ENCODE peak calls at places on chromosomes 6 and 20, in nine cellular contexts. M, H, X, S, J, T, I, E and Y are unnamed samples.

GRCh38 chr6:64483956-64484499 is 848.4 kb downstream of the PHF3 start:
- DNase-seq in M (no peak), H (no peak), X (no peak), S (no peak), J (no peak), T (no peak), I (no peak), E (no peak), Y (no peak)

GRCh38 chr6:72580281-72580940 is 41.5 kb upstream of the KCNQ5 start:
- DNase-seq in M (peak; percentile 8), H (peak; percentile 77), X (peak; percentile 77), S (no peak), J (peak; percentile 62), T (no peak), I (no peak), E (peak; percentile 68), Y (no peak)

GRCh38 chr6:70700922-70701876 is 33.5 kb downstream of the SMAP1 start:
- DNase-seq in M (no peak), H (no peak), X (no peak), S (no peak), J (no peak), T (no peak), I (peak; percentile 74), E (no peak), Y (no peak)

GRCh38 chr6:33029297-33030184 is 20.1 kb upstream of the HLA-DOA start:
- DNase-seq in M (no peak), H (peak; percentile 86), X (no peak), S (no peak), J (no peak), T (no peak), I (no peak), E (no peak), Y (no peak)

GRCh38 chr6:166738778-166739654 is 112.0 kb upstream of the RPS6KA2 start:
- DNase-seq in M (no peak), H (no peak), X (no peak), S (no peak), J (no peak), T (no peak), I (no peak), E (no peak), Y (no peak)

GRCh38 chr6:108555399-108556052 is 5.2 kb upstream of the FOXO3 start:
- DNase-seq in M (no peak), H (no peak), X (no peak), S (no peak), J (no peak), T (no peak), I (peak; percentile 76), E (no peak), Y (no peak)

GRCh38 chr6:49913656-49914055 is 47.3 kb upstream of the CRISP1 start:
- DNase-seq in M (no peak), H (no peak), X (no peak), S (no peak), J (no peak), T (no peak), I (no peak), E (peak; percentile 13), Y (no peak)

GRCh38 chr6:106279179-106279578 is 46.4 kb downstream of the ATG5 start:
- DNase-seq in M (no peak), H (no peak), X (no peak), S (no peak), J (peak; percentile 93), T (no peak), I (no peak), E (peak; percentile 23), Y (no peak)

GRCh38 chr6:36725581-36725980 is 28.0 kb downstream of the RAB44 start:
- DNase-seq in M (no peak), H (no peak), X (no peak), S (no peak), J (no peak), T (no peak), I (no peak), E (no peak), Y (no peak)

GRCh38 chr6:42846505-42846904 is 32.9 kb upstream of the RPL7L1 start:
- DNase-seq in M (no peak), H (no peak), X (no peak), S (no peak), J (no peak), T (no peak), I (no peak), E (no peak), Y (no peak)

GRCh38 chr6:111628117-111628866 is 22.6 kb upstream of the TRAF3IP2 start:
- DNase-seq in M (no peak), H (no peak), X (no peak), S (no peak), J (no peak), T (no peak), I (no peak), E (no peak), Y (no peak)

GRCh38 chr20:46558511-46558959 is 8.1 kb upstream of the OCSTAMP start:
- DNase-seq in M (no peak), H (no peak), X (peak; percentile 55), S (peak; percentile 71), J (peak; percentile 94), T (no peak), I (no peak), E (peak; percentile 89), Y (no peak)

GRCh38 chr20:59705651-59706101 is 101.3 kb downstream of the PHACTR3 start:
- DNase-seq in M (no peak), H (no peak), X (no peak), S (no peak), J (no peak), T (no peak), I (no peak), E (no peak), Y (no peak)

GRCh38 chr6:93684339-93684738 is 265.0 kb upstream of the EPHA7 start:
- DNase-seq in M (no peak), H (no peak), X (no peak), S (no peak), J (no peak), T (no peak), I (no peak), E (peak; percentile 47), Y (no peak)

GRCh38 chr6:41022294-41022693 is 16.7 kb downstream of the UNC5CL start:
- DNase-seq in M (no peak), H (no peak), X (no peak), S (no peak), J (no peak), T (no peak), I (no peak), E (peak; percentile 62), Y (no peak)

GRCh38 chr6:15677822-15678221 is 15.0 kb upstream of the DTNBP1 start:
- DNase-seq in M (no peak), H (no peak), X (no peak), S (no peak), J (no peak), T (no peak), I (no peak), E (no peak), Y (no peak)